ENCODE peak calls at places on chromosomes 3 and 15, in six cellular contexts. S is thyroid gland, R is small intestine, T is body of pancreas, H is adrenal gland, M is esophagus muscularis mucosa. O is an unnamed sample.

GRCh38 chr3:128192131-128192530 is 38.9 kb downstream of the EEFSEC start:
- DNase-seq in S (no peak), M (peak), T (no peak), H (no peak), R (no peak), O (no peak)

GRCh38 chr15:25242957-25243799 is 195.6 kb downstream of the UBE3A start:
- DNase-seq in T (no peak), H (peak), M (no peak), S (peak), R (no peak), O (no peak)

GRCh38 chr15:48636511-48636910 is 9.0 kb downstream of the FBN1 start:
- DNase-seq in S (no peak), H (no peak), T (no peak), M (no peak), R (no peak), O (no peak)

GRCh38 chr15:38854506-38854905 is 289.9 kb upstream of the RASGRP1 start:
- DNase-seq in S (no peak), M (no peak), R (no peak), T (no peak), H (no peak), O (no peak)

GRCh38 chr3:19149388-19149787 is 1.1 kb downstream of the KCNH8 start:
- DNase-seq in T (no peak), S (peak), M (no peak), H (peak), R (peak), O (no peak)

GRCh38 chr3:35908366-35909232 is 269.3 kb downstream of the ARPP21 start:
- DNase-seq in H (peak), M (no peak), S (peak), T (peak), R (peak), O (no peak)

GRCh38 chr15:94370197-94370987 is 139.0 kb downstream of the MCTP2 start:
- DNase-seq in M (peak), S (no peak), T (no peak), H (no peak), R (no peak), O (no peak)

GRCh38 chr3:194134231-194134756 is 1.7 kb upstream of the HES1 start:
- DNase-seq in S (peak), M (peak), T (no peak), H (peak), R (peak), O (no peak)

GRCh38 chr3:13078158-13078905 is 5.1 kb upstream of the IQSEC1 start:
- DNase-seq in T (peak), R (no peak), H (no peak), S (peak), M (no peak), O (no peak)

GRCh38 chr15:89018235-89018634 is 70.0 kb upstream of the ABHD2 start:
- DNase-seq in R (no peak), T (peak), H (peak), S (peak), M (no peak), O (no peak)

GRCh38 chr3:45473841-45474240 is 85.5 kb downstream of the LARS2 start:
- DNase-seq in S (no peak), M (no peak), H (no peak), R (no peak), T (no peak), O (no peak)

GRCh38 chr3:118628704-118629341 is 405.8 kb downstream of the IGSF11 start:
- DNase-seq in R (peak), T (peak), M (no peak), H (peak), S (peak), O (peak)

GRCh38 chr3:170614214-170614966 is 28.5 kb upstream of the SLC7A14 start:
- DNase-seq in R (peak), T (peak), H (peak), M (no peak), S (peak), O (peak)

GRCh38 chr3:155890671-155891190 is 20.3 kb downstream of the GMPS start:
- DNase-seq in T (no peak), H (no peak), M (no peak), S (no peak), R (peak), O (no peak)

GRCh38 chr3:30146978-30147377 is 459.4 kb upstream of the TGFBR2 start:
- DNase-seq in T (no peak), H (no peak), S (no peak), R (no peak), M (no peak), O (no peak)

GRCh38 chr3:177263615-177264365 is 66.5 kb upstream of the TBL1XR1 start:
- DNase-seq in H (no peak), M (no peak), R (no peak), T (no peak), S (no peak), O (no peak)

GRCh38 chr15:76861815-76862397 is 43.2 kb downstream of the SCAPER start:
- DNase-seq in H (no peak), T (no peak), M (no peak), R (no peak), S (no peak), O (no peak)

GRCh38 chr3:46090161-46090591 is 62.9 kb upstream of the XCR1 start:
- DNase-seq in M (peak), H (no peak), R (no peak), T (no peak), S (no peak), O (peak)

GRCh38 chr3:13566462-13566748 is 17.5 kb downstream of the FBLN2 start:
- DNase-seq in T (no peak), H (no peak), R (no peak), S (no peak), M (no peak), O (no peak)

GRCh38 chr15:34716111-34716510 is 38.7 kb downstream of the GJD2 start:
- DNase-seq in M (no peak), H (peak), S (no peak), T (peak), R (no peak), O (no peak)

GRCh38 chr3:42983927-42984326 is 4.8 kb downstream of the GASK1A start:
- DNase-seq in H (no peak), M (no peak), T (no peak), R (no peak), S (no peak), O (no peak)

GRCh38 chr3:52441122-52441771 is 3.7 kb downstream of the SEMA3G start:
- DNase-seq in R (no peak), H (no peak), T (no peak), S (no peak), M (no peak), O (no peak)

GRCh38 chr3:32487781-32488526 is 14.7 kb downstream of the CMTM6 start:
- DNase-seq in T (no peak), M (no peak), S (no peak), H (no peak), R (no peak), O (no peak)

GRCh38 chr15:44011238-44011873 is 183.7 kb downstream of the FRMD5 start:
- DNase-seq in H (no peak), S (no peak), T (no peak), R (no peak), M (no peak), O (no peak)

DNA sequence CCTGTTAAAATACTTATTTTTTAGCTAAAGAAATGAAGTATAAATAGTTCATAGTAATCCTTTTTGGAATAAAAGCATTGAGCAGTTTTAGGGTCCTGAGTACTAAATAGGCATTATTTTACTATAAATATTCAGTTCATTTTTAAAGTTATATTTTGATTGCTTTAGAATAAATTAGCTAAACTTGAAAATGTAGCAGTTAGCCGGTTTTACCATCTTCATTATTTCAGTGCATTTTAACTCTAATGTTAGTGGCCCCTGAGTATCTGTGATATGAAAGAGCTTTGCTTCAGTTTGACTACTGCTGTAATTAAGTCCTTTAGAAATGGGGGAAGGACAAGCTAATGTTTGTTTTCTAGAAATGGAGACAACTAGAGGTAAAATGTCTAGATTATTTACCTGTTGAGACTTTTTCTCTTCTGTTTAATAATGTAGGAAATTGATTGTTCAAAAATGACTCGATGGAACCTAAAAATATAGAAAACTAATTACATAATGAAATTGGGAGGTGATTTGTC is 3.6 kb downstream of the SMC4 start:
- DNase-seq in T (no peak), H (no peak), M (no peak), R (peak), S (no peak), O (no peak)
- H3K27ac ChIP-seq in T (no peak), H (no peak), M (peak), R (no peak), S (peak), O (no peak)

GRCh38 chr15:73957276-73957675 is 31.0 kb downstream of the LOXL1 start:
- DNase-seq in R (no peak), H (no peak), S (no peak), T (no peak), M (no peak), O (no peak)
- H3K27ac ChIP-seq in R (no peak), H (no peak), S (no peak), T (no peak), M (no peak), O (peak)

DNA sequence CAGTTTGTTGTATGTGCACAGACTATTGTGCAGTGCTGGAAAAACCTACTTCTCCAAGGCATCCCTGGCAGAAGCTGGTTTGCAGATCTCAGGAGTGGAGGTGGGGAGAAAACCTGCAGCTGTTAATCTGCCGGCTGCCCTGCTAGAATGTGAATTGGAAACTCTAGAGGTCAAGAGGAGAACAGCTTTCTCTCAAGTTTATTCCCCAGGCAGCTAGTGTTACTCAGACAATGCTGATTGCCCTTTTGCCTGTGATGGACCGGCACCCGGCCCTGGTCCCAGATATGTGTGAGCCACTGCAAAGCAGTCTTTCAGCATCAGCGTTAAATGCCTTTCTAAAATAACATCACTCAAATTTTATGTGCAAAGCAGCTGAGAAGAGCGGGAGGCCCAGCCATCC is 129.7 kb upstream of the TPM1 start:
- DNase-seq in S (no peak), R (no peak), T (peak), M (no peak), H (no peak), O (no peak)
- H3K27ac ChIP-seq in S (no peak), R (no peak), T (peak), M (no peak), H (no peak), O (no peak)

GRCh38 chr3:183064475-183064874 is 34.8 kb downstream of the MCCC1 start:
- DNase-seq in H (no peak), T (no peak), S (no peak), M (no peak), R (no peak), O (no peak)

GRCh38 chr3:183058351-183058750 is 40.9 kb downstream of the MCCC1 start:
- DNase-seq in T (no peak), S (no peak), R (no peak), M (no peak), H (no peak), O (no peak)

GRCh38 chr3:183061431-183062172 is 37.7 kb downstream of the MCCC1 start:
- DNase-seq in T (no peak), R (no peak), S (no peak), H (no peak), M (no peak), O (no peak)
- H3K27ac ChIP-seq in T (no peak), R (no peak), S (no peak), H (no peak), M (no peak), O (no peak)

GRCh38 chr15:70902105-70902504 is 9.5 kb downstream of the LRRC49 start:
- DNase-seq in T (no peak), R (peak), M (no peak), H (no peak), S (no peak), O (peak)
- H3K27ac ChIP-seq in T (no peak), R (no peak), M (no peak), H (no peak), S (no peak), O (peak)

O was measured in epithelial cell of prostate.